ENCODE peak calls at places on chromosomes 3 and 15, in nine cellular contexts. F is HEK293T; J is colonic mucosa; D is iPS DF 6.9; W is activated effector memory CD4-positive, alpha-beta T cell treated with Interleukin-2 at 50 U/mL for 16 hours; B is NCI-H1092 treated with DMSO at 0.1 percent for 48 hours; P is stimulated activated CD4-positive, alpha-beta T cell treated with anti-CD3 and anti-CD28 coated beads, Interleukin-15, amount 100 ng/mL, for 24 hours; X is mesothelial cell of epicardium; A is ELF-1. N is an unnamed sample.

GRCh38 chr3:29280675-29281264 is at the start of gene RBMS3:
- DNase-seq in F (peak), J (peak), D (peak), W (no peak), B (peak), P (peak), X (peak), A (peak), N (no peak)

GRCh38 chr15:59492389-59493377 is 54.7 kb downstream of the FAM81A start:
- DNase-seq in F (peak), J (peak), D (peak), W (peak), B (peak), P (peak), X (peak), A (peak), N (peak)

GRCh38 chr3:196096382-196096953 is 14.6 kb upstream of the TFRC start:
- DNase-seq in F (no peak), J (peak), D (no peak), W (no peak), B (no peak), P (no peak), X (no peak), A (no peak), N (no peak)

GRCh38 chr15:33194704-33195261 is at the start of gene FMN1:
- DNase-seq in F (peak), J (peak), D (peak), W (peak), B (peak), P (peak), X (peak), A (peak), N (peak)

GRCh38 chr15:47750030-47750739 is 32.9 kb downstream of the SEMA6D start:
- DNase-seq in F (no peak), J (no peak), D (no peak), W (no peak), B (no peak), P (no peak), X (no peak), A (peak), N (no peak)

GRCh38 chr15:72463702-72464101 is 10.4 kb upstream of the ARIH1 start:
- DNase-seq in F (no peak), J (no peak), D (no peak), W (no peak), B (no peak), P (no peak), X (no peak), A (no peak), N (no peak)

GRCh38 chr3:47634996-47635395 is 56.3 kb upstream of the CSPG5 start:
- DNase-seq in F (no peak), J (no peak), D (no peak), W (no peak), B (no peak), P (no peak), X (no peak), A (no peak), N (no peak)

GRCh38 chr15:69474846-69475455 is 22.3 kb downstream of the RPLP1 start:
- DNase-seq in F (no peak), J (no peak), D (no peak), W (no peak), B (no peak), P (no peak), X (no peak), A (no peak), N (no peak)

GRCh38 chr3:55292360-55292759 is 194.7 kb downstream of the WNT5A start:
- DNase-seq in F (peak), J (no peak), D (no peak), W (no peak), B (no peak), P (no peak), X (peak), A (peak), N (no peak)

GRCh38 chr15:99106417-99107220 is 1.7 kb downstream of the SYNM start:
- DNase-seq in F (no peak), J (no peak), D (no peak), W (no peak), B (no peak), P (no peak), X (no peak), A (no peak), N (no peak)

GRCh38 chr3:30505866-30506517 is 100.4 kb upstream of the TGFBR2 start:
- DNase-seq in F (no peak), J (no peak), D (no peak), W (no peak), B (no peak), P (no peak), X (no peak), A (no peak), N (no peak)

N was measured in NCI-H526 treated with DMSO at 0.1 percent for 48 hours.